ENCODE peak calls at places on chromosome 21, in five cellular contexts. X, N, E, O and Z are unnamed samples.

GRCh38 chr21:16572032-16572431 is 842.2 kb downstream of the USP25 start:
- DNase-seq in X (no peak), N (no peak), E (no peak), O (no peak), Z (no peak)

GRCh38 chr21:17688912-17689874 is 76.5 kb upstream of the BTG3 start:
- DNase-seq in X (no peak), N (peak; percentile 93), E (peak; percentile 46), O (peak; percentile 89), Z (no peak)

GRCh38 chr21:24590261-24590660 is 1017.0 kb downstream of the MRPL39 start:
- DNase-seq in X (no peak), N (no peak), E (no peak), O (no peak), Z (no peak)

GRCh38 chr21:42222821-42223390 is 4.0 kb downstream of the ABCG1 start:
- DNase-seq in X (no peak), N (no peak), E (no peak), O (no peak), Z (no peak)

GRCh38 chr21:42002421-42002958 is 7.7 kb downstream of the ZBTB21 start:
- DNase-seq in X (no peak), N (no peak), E (peak; percentile 52), O (no peak), Z (peak; percentile 77)

GRCh38 chr21:27813750-27814149 is 846.9 kb upstream of the ADAMTS5 start:
- DNase-seq in X (peak; percentile 62), N (no peak), E (no peak), O (no peak), Z (no peak)

GRCh38 chr21:34890724-34891609 is 158.1 kb downstream of the RUNX1 start:
- DNase-seq in X (peak; percentile 16), N (peak; percentile 75), E (no peak), O (peak; percentile 44), Z (no peak)

GRCh38 chr21:16419188-16419874 is 689.5 kb downstream of the USP25 start:
- DNase-seq in X (no peak), N (peak; percentile 87), E (no peak), O (peak; percentile 88), Z (peak; percentile 40)

GRCh38 chr21:38048241-38048640 is 132.0 kb upstream of the KCNJ6 start:
- DNase-seq in X (no peak), N (no peak), E (no peak), O (no peak), Z (no peak)

GRCh38 chr21:41045534-41046268 is 122.3 kb upstream of the BACE2 start:
- DNase-seq in X (peak; percentile 37), N (no peak), E (no peak), O (peak; percentile 69), Z (no peak)

GRCh38 chr21:15309022-15309590 is 244.3 kb upstream of the NRIP1 start:
- DNase-seq in X (no peak), N (no peak), E (no peak), O (no peak), Z (no peak)

GRCh38 chr21:16454371-16454770 is 724.6 kb downstream of the USP25 start:
- DNase-seq in X (no peak), N (no peak), E (no peak), O (no peak), Z (no peak)

GRCh38 chr21:26952274-26953066 is 14.4 kb downstream of the ADAMTS5 start:
- DNase-seq in X (no peak), N (no peak), E (no peak), O (no peak), Z (no peak)

GRCh38 chr21:19049567-19049966 is 646.0 kb upstream of the TMPRSS15 start:
- DNase-seq in X (no peak), N (no peak), E (no peak), O (no peak), Z (no peak)

GRCh38 chr21:31675332-31675731 is 15.8 kb downstream of the SOD1 start:
- DNase-seq in X (no peak), N (no peak), E (no peak), O (no peak), Z (no peak)

GRCh38 chr21:30718239-30718909 is at the start of gene KRTAP21-3:
- DNase-seq in X (no peak), N (no peak), E (peak; percentile 65), O (no peak), Z (no peak)

GRCh38 chr21:32184059-32184458 is 94.8 kb downstream of the MIS18A start:
- DNase-seq in X (no peak), N (no peak), E (no peak), O (no peak), Z (no peak)

GRCh38 chr21:35711213-35711612 is 349.1 kb downstream of the SETD4 start:
- DNase-seq in X (no peak), N (no peak), E (no peak), O (no peak), Z (no peak)

GRCh38 chr21:42281196-42281680 is 34.0 kb downstream of the TFF3 start:
- DNase-seq in X (no peak), N (no peak), E (no peak), O (no peak), Z (no peak)

DNA sequence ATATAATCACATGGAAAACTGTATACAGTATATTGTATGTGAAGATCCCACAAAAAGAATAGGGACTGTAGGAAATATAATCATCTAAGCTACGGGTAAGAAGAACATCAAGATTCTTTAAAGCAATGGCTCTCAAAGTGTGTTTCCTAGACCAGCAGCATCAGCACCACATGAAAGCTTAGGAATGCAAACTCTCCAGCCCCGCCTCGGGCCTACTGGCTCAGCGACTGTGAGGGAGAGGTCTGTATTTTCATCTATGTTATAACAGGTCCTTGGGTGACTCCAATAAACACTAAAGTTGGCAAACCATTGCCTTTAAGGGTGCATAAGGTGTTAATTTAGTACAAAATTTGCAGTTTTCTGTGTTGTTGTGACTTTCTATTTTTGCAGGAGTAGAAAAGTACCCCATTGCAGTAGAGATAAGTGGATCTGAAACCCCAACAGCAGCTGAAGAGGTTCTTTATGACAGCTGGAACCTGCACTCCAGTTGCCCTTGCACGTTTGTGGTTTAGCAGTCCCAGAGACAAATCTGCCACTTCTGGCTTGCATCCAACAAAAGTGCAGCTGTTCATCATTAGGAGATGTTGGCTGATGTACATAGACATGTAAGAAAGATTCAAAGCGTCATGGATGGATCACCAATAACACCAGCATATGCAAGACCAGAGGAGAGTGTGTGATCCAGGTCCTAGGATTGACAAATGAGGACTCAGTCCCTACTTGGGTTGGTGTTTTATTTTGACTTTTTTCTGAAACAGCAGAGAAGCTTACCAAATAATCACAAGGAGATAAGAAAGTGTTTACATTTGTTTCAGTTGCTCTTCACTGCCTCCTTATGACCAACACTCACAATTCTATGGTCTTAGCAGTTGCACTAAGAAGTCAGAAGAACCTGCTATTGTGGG is 15.9 kb upstream of the IFNAR1 start:
- DNase-seq in X (no peak), N (no peak), E (no peak), O (no peak), Z (no peak)
- TF ChIP-seq CTCF in X (no peak), N (no peak), E (no peak), O (no peak), Z (no peak)

GRCh38 chr21:46094401-46095105 is 3.4 kb upstream of the COL6A2 start:
- DNase-seq in X (no peak), N (no peak), E (no peak), O (no peak), Z (no peak)
- TF ChIP-seq CTCF in X (no peak), N (no peak), E (no peak), O (no peak), Z (no peak)

GRCh38 chr21:44485254-44485793 is 30.0 kb downstream of the LRRC3 start:
- DNase-seq in X (peak; percentile 65), N (no peak), E (no peak), O (peak; percentile 81), Z (no peak)

GRCh38 chr21:44486302-44486701 is 31.0 kb downstream of the LRRC3 start:
- DNase-seq in X (no peak), N (no peak), E (no peak), O (no peak), Z (no peak)

GRCh38 chr21:44485796-44486195 is 30.5 kb downstream of the LRRC3 start:
- DNase-seq in X (no peak), N (no peak), E (no peak), O (no peak), Z (no peak)

GRCh38 chr21:44489962-44490361 is 34.7 kb downstream of the LRRC3 start:
- DNase-seq in X (no peak), N (no peak), E (no peak), O (no peak), Z (no peak)

GRCh38 chr21:44487831-44488230 is 32.5 kb downstream of the LRRC3 start:
- DNase-seq in X (peak; percentile 44), N (no peak), E (no peak), O (peak; percentile 48), Z (no peak)
- TF ChIP-seq CTCF in X (peak; percentile 67), N (no peak), E (peak; percentile 35), O (peak; percentile 13), Z (peak; percentile 39)

DNA sequence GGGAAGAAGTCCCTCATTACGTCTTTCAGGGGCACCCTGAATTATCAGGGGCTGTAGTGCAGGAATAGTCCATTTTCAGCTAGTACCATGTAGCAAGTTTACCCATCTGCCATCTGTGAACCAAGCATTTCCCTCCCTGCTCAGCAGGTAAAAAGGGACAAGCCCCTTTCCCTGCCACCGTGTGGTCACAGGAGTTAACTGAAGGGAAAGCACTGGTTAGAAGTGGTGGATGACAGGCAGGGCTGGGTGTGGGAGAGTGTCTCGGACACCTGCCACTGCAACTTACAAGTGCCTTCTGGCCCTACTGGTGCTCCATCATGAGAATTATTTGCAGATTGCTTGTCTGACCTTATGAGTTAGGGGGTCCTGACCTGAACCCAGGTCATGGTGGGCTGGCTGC is 32.0 kb upstream of the IGSF5 start:
- DNase-seq in X (no peak), N (no peak), E (no peak), O (no peak), Z (no peak)
- TF ChIP-seq CTCF in X (peak; percentile 49), N (no peak), E (no peak), O (no peak), Z (no peak)